ENCODE peak calls at places on chromosomes 6 and 20, in eight cellular contexts. J is Caki2, T is lower lobe of right lung, S is NCI-H226, R is NCI-H1092, V is NCI-H1105 treated with DMSO at 0.1 percent for 48 hours, L is Daoy, W is globus pallidus. P is an unnamed sample.

GRCh38 chr6:44715188-44715587 is 327.7 kb downstream of the CDC5L start:
- DNase-seq in R (no peak), W (no peak), J (no peak), S (no peak), L (no peak), V (no peak), T (no peak), P (no peak)

GRCh38 chr20:49381558-49382493 is 100.6 kb downstream of the KCNB1 start:
- DNase-seq in T (no peak), R (peak; percentile 83), L (peak; percentile 69), J (no peak), S (peak; percentile 70), W (peak; percentile 65), V (peak; percentile 92), P (no peak)

GRCh38 chr6:16322666-16323312 is 84.4 kb downstream of the GMPR start:
- DNase-seq in V (peak; percentile 8), L (peak; percentile 78), W (peak; percentile 83), S (no peak), J (peak; percentile 58), R (peak; percentile 9), T (no peak), P (no peak)

GRCh38 chr6:81938014-81938761 is 185.7 kb upstream of the TENT5A start:
- DNase-seq in L (peak; percentile 94), T (no peak), R (no peak), J (peak; percentile 85), S (peak; percentile 85), W (no peak), V (no peak), P (no peak)

GRCh38 chr6:155142163-155142901 is 121.5 kb upstream of the CLDN20 start:
- DNase-seq in J (peak; percentile 23), S (no peak), T (no peak), R (no peak), W (no peak), L (peak; percentile 60), V (no peak), P (no peak)

GRCh38 chr6:36852481-36853147 is 13.4 kb upstream of the CPNE5 start:
- DNase-seq in J (peak; percentile 19), W (no peak), V (no peak), R (no peak), S (peak; percentile 85), T (no peak), L (peak; percentile 43), P (no peak)

GRCh38 chr6:16420715-16421461 is 182.5 kb downstream of the GMPR start:
- DNase-seq in J (no peak), R (no peak), L (no peak), S (no peak), T (no peak), V (no peak), W (no peak), P (no peak)

GRCh38 chr6:143014764-143015163 is 45.9 kb upstream of the AIG1 start:
- DNase-seq in J (no peak), V (no peak), W (no peak), R (no peak), T (no peak), S (no peak), L (no peak), P (no peak)

GRCh38 chr20:7355056-7355455 is 585.2 kb downstream of the HAO1 start:
- DNase-seq in J (no peak), R (no peak), S (no peak), T (no peak), W (no peak), V (no peak), L (no peak), P (no peak)

GRCh38 chr20:60057123-60057865 is 99.1 kb downstream of the CDH26 start:
- DNase-seq in S (peak; percentile 60), L (peak; percentile 74), W (peak; percentile 55), J (peak; percentile 57), T (peak; percentile 69), R (peak; percentile 67), V (peak; percentile 76), P (no peak)

GRCh38 chr6:38272222-38272621 is 367.5 kb downstream of the BTBD9 start:
- DNase-seq in W (no peak), R (no peak), V (no peak), S (no peak), T (no peak), J (no peak), L (no peak), P (no peak)

GRCh38 chr20:50115041-50115512 is 2.1 kb upstream of the UBE2V1 start:
- DNase-seq in V (no peak), R (no peak), J (no peak), L (no peak), T (no peak), S (no peak), W (no peak), P (no peak)

GRCh38 chr6:11341867-11342266 is 109.4 kb upstream of the NEDD9 start:
- DNase-seq in W (no peak), L (no peak), R (no peak), V (no peak), J (no peak), T (no peak), S (peak; percentile 64), P (no peak)

GRCh38 chr6:141653590-141653989 is 479.1 kb upstream of the GJE1 start:
- DNase-seq in W (no peak), J (no peak), V (peak; percentile 29), S (no peak), L (peak; percentile 5), R (no peak), T (no peak), P (no peak)

GRCh38 chr20:50369225-50370035 is 140.8 kb upstream of the PTPN1 start:
- DNase-seq in L (no peak), J (no peak), T (peak; percentile 87), W (no peak), R (peak; percentile 57), V (peak; percentile 92), S (no peak), P (peak; percentile 72)

GRCh38 chr20:62739581-62740285 is 31.1 kb downstream of the NTSR1 start:
- DNase-seq in V (no peak), L (peak; percentile 81), S (no peak), R (no peak), J (no peak), W (no peak), T (peak; percentile 65), P (peak; percentile 68)

GRCh38 chr20:39480644-39481043 is 518.5 kb downstream of the DHX35 start:
- DNase-seq in S (no peak), V (no peak), T (no peak), R (no peak), L (no peak), W (no peak), J (no peak), P (no peak)

GRCh38 chr20:18913701-18914100 is 100.1 kb downstream of the SCP2D1 start:
- DNase-seq in L (no peak), S (no peak), R (no peak), V (no peak), J (no peak), W (no peak), T (no peak), P (no peak)

GRCh38 chr6:50087231-50087954 is 37.7 kb upstream of the DEFB112 start:
- DNase-seq in T (no peak), L (peak; percentile 5), J (no peak), S (peak; percentile 93), V (no peak), R (no peak), W (no peak), P (no peak)

GRCh38 chr6:37454420-37455125 is 21.6 kb downstream of the CMTR1 start:
- DNase-seq in J (no peak), T (no peak), S (no peak), R (no peak), W (no peak), V (no peak), L (no peak), P (no peak)

GRCh38 chr20:43358811-43359210 is 98.9 kb upstream of the SRSF6 start:
- DNase-seq in T (no peak), L (no peak), R (no peak), W (no peak), S (no peak), V (no peak), J (no peak), P (no peak)

GRCh38 chr6:5992551-5993225 is 14.0 kb downstream of the NRN1 start:
- DNase-seq in W (no peak), J (no peak), L (no peak), R (no peak), S (no peak), T (no peak), V (no peak), P (no peak)

GRCh38 chr20:20649945-20650344 is 62.5 kb downstream of the RALGAPA2 start:
- DNase-seq in J (no peak), S (no peak), V (no peak), L (no peak), T (no peak), W (no peak), R (no peak), P (no peak)

P was measured in chondrocyte.